ENCODE peak calls at places on chromosome 1, in five cellular contexts. One of them, this sample, is unnamed. For H3K9me3, the result is how much of the 10 kb centered on the place peaks cover.

GRCh38 chr1:244171241-244171985 is 120.3 kb downstream of the ZBTB18 start:
- DNase-seq in stomach: no peak
- DNase-seq in upper lobe of right lung: no peak
- DNase-seq in GM23248: peak
- DNase-seq in neural progenitor cell: no peak
- DNase-seq in this sample: no peak

GRCh38 chr1:109617291-109617801 is 2.1 kb downstream of the GNAT2 start:
- DNase-seq in stomach: no peak
- DNase-seq in upper lobe of right lung: no peak
- DNase-seq in GM23248: peak
- DNase-seq in neural progenitor cell: peak
- DNase-seq in this sample: no peak

GRCh38 chr1:37599940-37600339 is 4.2 kb upstream of the GNL2 start:
- DNase-seq in stomach: no peak
- DNase-seq in upper lobe of right lung: no peak
- DNase-seq in GM23248: no peak
- DNase-seq in neural progenitor cell: no peak
- DNase-seq in this sample: no peak

GRCh38 chr1:232751393-232752140 is 53.6 kb upstream of the MAP10 start:
- DNase-seq in stomach: no peak
- DNase-seq in upper lobe of right lung: no peak
- DNase-seq in GM23248: no peak
- DNase-seq in neural progenitor cell: no peak
- DNase-seq in this sample: no peak

GRCh38 chr1:171103862-171104261 is 13.2 kb downstream of the FMO3 start:
- DNase-seq in stomach: no peak
- DNase-seq in upper lobe of right lung: no peak
- DNase-seq in GM23248: no peak
- DNase-seq in neural progenitor cell: no peak
- DNase-seq in this sample: no peak

GRCh38 chr1:179038528-179039281 is 13.0 kb downstream of the FAM20B start:
- DNase-seq in stomach: no peak
- DNase-seq in upper lobe of right lung: no peak
- DNase-seq in GM23248: peak
- DNase-seq in neural progenitor cell: no peak
- DNase-seq in this sample: no peak

GRCh38 chr1:70041317-70042045 is 163.9 kb downstream of the LRRC40 start:
- DNase-seq in stomach: no peak
- DNase-seq in upper lobe of right lung: no peak
- DNase-seq in GM23248: no peak
- DNase-seq in neural progenitor cell: no peak
- DNase-seq in this sample: no peak

GRCh38 chr1:39398278-39399010 is 93.0 kb upstream of the BMP8A start:
- DNase-seq in stomach: peak
- DNase-seq in upper lobe of right lung: peak
- DNase-seq in GM23248: peak
- DNase-seq in neural progenitor cell: peak
- DNase-seq in this sample: peak

GRCh38 chr1:100456880-100457279 is 81.1 kb upstream of the GPR88 start:
- DNase-seq in stomach: no peak
- DNase-seq in upper lobe of right lung: no peak
- DNase-seq in GM23248: peak
- DNase-seq in neural progenitor cell: no peak
- DNase-seq in this sample: no peak

GRCh38 chr1:109895720-109896504 is 14.7 kb upstream of the CSF1 start:
- DNase-seq in stomach: no peak
- DNase-seq in upper lobe of right lung: no peak
- DNase-seq in GM23248: peak
- DNase-seq in neural progenitor cell: no peak
- DNase-seq in this sample: no peak

GRCh38 chr1:28973850-28974841 is 59.8 kb downstream of the EPB41 start:
- DNase-seq in stomach: no peak
- DNase-seq in upper lobe of right lung: no peak
- DNase-seq in GM23248: peak
- DNase-seq in neural progenitor cell: no peak
- DNase-seq in this sample: no peak

GRCh38 chr1:29254346-29254745 is 18.0 kb downstream of the PTPRU start:
- DNase-seq in stomach: no peak
- DNase-seq in upper lobe of right lung: no peak
- DNase-seq in GM23248: peak
- DNase-seq in neural progenitor cell: no peak
- DNase-seq in this sample: no peak

GRCh38 chr1:52032124-52032784 is 1.4 kb downstream of the KTI12 start:
- DNase-seq in stomach: no peak
- DNase-seq in upper lobe of right lung: no peak
- DNase-seq in GM23248: no peak
- DNase-seq in neural progenitor cell: no peak
- DNase-seq in this sample: no peak

GRCh38 chr1:226033599-226034390 is 28.7 kb upstream of the H3-3A start:
- DNase-seq in stomach: no peak
- DNase-seq in upper lobe of right lung: no peak
- DNase-seq in GM23248: no peak
- DNase-seq in neural progenitor cell: no peak
- DNase-seq in this sample: no peak

GRCh38 chr1:87024936-87025537 is 110.6 kb downstream of the HS2ST1 start:
- DNase-seq in stomach: no peak
- DNase-seq in upper lobe of right lung: no peak
- DNase-seq in GM23248: peak
- DNase-seq in neural progenitor cell: peak
- DNase-seq in this sample: no peak

GRCh38 chr1:225481738-225482137 is 53.9 kb upstream of the LBR start:
- DNase-seq in stomach: no peak
- DNase-seq in upper lobe of right lung: no peak
- DNase-seq in GM23248: peak
- DNase-seq in neural progenitor cell: no peak
- DNase-seq in this sample: no peak

GRCh38 chr1:100622037-100622436 is 84.1 kb downstream of the GPR88 start:
- DNase-seq in stomach: no peak
- DNase-seq in upper lobe of right lung: no peak
- DNase-seq in GM23248: peak
- DNase-seq in neural progenitor cell: peak
- DNase-seq in this sample: no peak

GRCh38 chr1:59204001-59204400 is 92.9 kb upstream of the FGGY start:
- DNase-seq in stomach: peak
- DNase-seq in upper lobe of right lung: no peak
- DNase-seq in GM23248: no peak
- DNase-seq in neural progenitor cell: no peak
- DNase-seq in this sample: peak

GRCh38 chr1:85091647-85092295 is 43.5 kb upstream of the MCOLN3 start:
- DNase-seq in stomach: no peak
- DNase-seq in upper lobe of right lung: no peak
- DNase-seq in GM23248: peak
- DNase-seq in neural progenitor cell: no peak
- DNase-seq in this sample: no peak

GRCh38 chr1:96763514-96763913 is 41.9 kb downstream of the PTBP2 start:
- DNase-seq in stomach: no peak
- DNase-seq in upper lobe of right lung: no peak
- DNase-seq in GM23248: no peak
- DNase-seq in neural progenitor cell: no peak
- DNase-seq in this sample: no peak

GRCh38 chr1:220012259-220012658 is 34.0 kb downstream of the EPRS1 start:
- DNase-seq in stomach: no peak
- DNase-seq in upper lobe of right lung: no peak
- DNase-seq in GM23248: peak
- DNase-seq in neural progenitor cell: no peak
- DNase-seq in this sample: no peak

GRCh38 chr1:40421694-40422384 is 28.4 kb upstream of the ZFP69B start:
- DNase-seq in stomach: peak
- DNase-seq in upper lobe of right lung: no peak
- DNase-seq in GM23248: no peak
- DNase-seq in neural progenitor cell: no peak
- DNase-seq in this sample: no peak

GRCh38 chr1:903721-904270 is 19.9 kb upstream of the SAMD11 start:
- DNase-seq in stomach: peak
- DNase-seq in upper lobe of right lung: peak
- DNase-seq in GM23248: no peak
- DNase-seq in neural progenitor cell: peak
- DNase-seq in this sample: no peak

GRCh38 chr1:109299087-109299983 is 7.5 kb downstream of the MYBPHL start:
- DNase-seq in stomach: no peak
- DNase-seq in upper lobe of right lung: no peak
- DNase-seq in GM23248: peak
- DNase-seq in neural progenitor cell: no peak
- DNase-seq in this sample: peak

GRCh38 chr1:235763962-235764361 is 102.7 kb downstream of the LYST start:
- DNase-seq in stomach: no peak
- DNase-seq in upper lobe of right lung: no peak
- DNase-seq in GM23248: no peak
- DNase-seq in neural progenitor cell: no peak
- DNase-seq in this sample: no peak
- H3K4me3 ChIP-seq in stomach: no peak
- H3K4me3 ChIP-seq in upper lobe of right lung: no peak
- H3K4me3 ChIP-seq in GM23248: no peak
- H3K4me3 ChIP-seq in neural progenitor cell: no peak
- H3K4me3 ChIP-seq in this sample: no peak

GRCh38 chr1:247047702-247048101 is 30.9 kb downstream of the ZNF670 start:
- DNase-seq in stomach: no peak
- DNase-seq in upper lobe of right lung: no peak
- DNase-seq in GM23248: no peak
- DNase-seq in neural progenitor cell: no peak
- DNase-seq in this sample: no peak

GRCh38 chr1:247037483-247038320 is 29.8 kb upstream of the ZNF695 start:
- DNase-seq in stomach: no peak
- DNase-seq in upper lobe of right lung: no peak
- DNase-seq in GM23248: no peak
- DNase-seq in neural progenitor cell: no peak
- DNase-seq in this sample: no peak

GRCh38 chr1:247047260-247047659 is 31.4 kb downstream of the ZNF670 start:
- DNase-seq in stomach: no peak
- DNase-seq in upper lobe of right lung: no peak
- DNase-seq in GM23248: no peak
- DNase-seq in neural progenitor cell: no peak
- DNase-seq in this sample: no peak

DNA sequence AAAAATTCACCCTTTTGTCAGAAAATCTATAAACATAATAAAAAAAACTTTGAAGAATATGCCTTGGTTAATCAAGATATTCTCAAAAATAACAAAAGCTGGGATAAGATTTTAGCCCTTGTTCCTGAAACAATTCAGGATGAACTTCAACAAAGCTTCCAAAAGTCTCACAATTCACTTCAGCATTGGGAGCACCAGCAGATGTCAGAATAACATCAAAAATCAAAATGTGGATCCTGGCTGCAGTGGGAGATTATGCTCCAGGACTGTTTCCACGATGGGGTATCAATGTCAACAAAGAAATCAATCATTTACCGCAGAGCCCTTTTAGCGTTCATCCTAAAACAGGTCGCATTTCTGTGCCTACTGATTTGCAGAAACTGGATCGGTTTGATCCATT is 35.2 kb downstream of the ZNF670 start:
- DNase-seq in stomach: no peak
- DNase-seq in upper lobe of right lung: no peak
- DNase-seq in GM23248: no peak
- DNase-seq in neural progenitor cell: no peak
- DNase-seq in this sample: no peak
- H3K9me3 ChIP-seq in stomach: half or more
- H3K9me3 ChIP-seq in upper lobe of right lung: under half
- H3K9me3 ChIP-seq in GM23248: under half
- H3K9me3 ChIP-seq in neural progenitor cell: half or more
- H3K9me3 ChIP-seq in this sample: under half

DNA sequence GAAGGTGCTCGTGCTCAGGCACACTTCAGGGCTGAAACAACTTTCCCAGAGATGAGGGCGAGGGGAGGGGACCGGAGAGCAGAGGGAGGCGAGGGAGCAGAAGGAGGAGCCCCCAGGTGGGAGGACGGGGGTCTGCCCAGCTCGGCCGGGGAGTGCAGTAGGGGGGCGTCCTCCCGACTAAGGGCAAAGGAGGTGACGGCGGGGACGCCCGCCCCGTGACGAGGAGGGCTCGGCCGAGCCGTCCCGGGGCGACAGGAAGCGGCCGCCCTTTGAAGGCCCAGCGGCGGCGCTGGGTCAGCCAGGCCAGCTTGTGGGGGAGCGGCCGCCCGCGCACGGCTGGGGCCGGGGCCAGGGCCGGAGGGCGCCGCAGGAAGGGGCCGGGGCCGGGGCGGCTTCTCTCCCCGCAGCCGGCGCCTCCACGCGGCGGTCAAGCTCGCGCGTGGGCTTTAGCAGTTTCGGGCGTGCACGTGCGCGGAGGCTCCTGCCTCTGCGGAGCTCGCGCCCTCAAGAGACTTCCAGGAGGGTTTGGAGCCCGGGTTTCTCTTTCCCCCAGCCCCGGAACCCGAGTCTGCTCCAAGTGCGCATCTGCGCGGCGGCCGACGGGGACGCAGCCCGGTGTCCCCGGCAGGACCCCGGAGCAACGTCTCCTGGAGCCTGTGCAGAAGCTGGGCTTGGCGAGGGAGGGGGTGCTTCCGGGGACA is 100.8 kb upstream of the SLC45A1 start:
- DNase-seq in stomach: peak
- DNase-seq in upper lobe of right lung: peak
- DNase-seq in GM23248: peak
- DNase-seq in neural progenitor cell: peak
- DNase-seq in this sample: peak
- H3K4me3 ChIP-seq in stomach: peak
- H3K4me3 ChIP-seq in upper lobe of right lung: peak
- H3K4me3 ChIP-seq in GM23248: peak
- H3K4me3 ChIP-seq in neural progenitor cell: peak
- H3K4me3 ChIP-seq in this sample: no peak

GRCh38 chr1:83836543-83836942 is 162.4 kb downstream of the TTLL7 start:
- DNase-seq in stomach: no peak
- DNase-seq in upper lobe of right lung: no peak
- DNase-seq in GM23248: no peak
- DNase-seq in neural progenitor cell: no peak
- DNase-seq in this sample: no peak

GRCh38 chr1:83838573-83838972 is 160.4 kb downstream of the TTLL7 start:
- DNase-seq in stomach: no peak
- DNase-seq in upper lobe of right lung: no peak
- DNase-seq in GM23248: no peak
- DNase-seq in neural progenitor cell: peak
- DNase-seq in this sample: no peak

GRCh38 chr1:83839566-83840173 is 159.3 kb downstream of the TTLL7 start:
- DNase-seq in stomach: no peak
- DNase-seq in upper lobe of right lung: no peak
- DNase-seq in GM23248: peak
- DNase-seq in neural progenitor cell: no peak
- DNase-seq in this sample: no peak

GRCh38 chr1:83832194-83832593 is 166.7 kb downstream of the TTLL7 start:
- DNase-seq in stomach: no peak
- DNase-seq in upper lobe of right lung: no peak
- DNase-seq in GM23248: no peak
- DNase-seq in neural progenitor cell: no peak
- DNase-seq in this sample: no peak

DNA sequence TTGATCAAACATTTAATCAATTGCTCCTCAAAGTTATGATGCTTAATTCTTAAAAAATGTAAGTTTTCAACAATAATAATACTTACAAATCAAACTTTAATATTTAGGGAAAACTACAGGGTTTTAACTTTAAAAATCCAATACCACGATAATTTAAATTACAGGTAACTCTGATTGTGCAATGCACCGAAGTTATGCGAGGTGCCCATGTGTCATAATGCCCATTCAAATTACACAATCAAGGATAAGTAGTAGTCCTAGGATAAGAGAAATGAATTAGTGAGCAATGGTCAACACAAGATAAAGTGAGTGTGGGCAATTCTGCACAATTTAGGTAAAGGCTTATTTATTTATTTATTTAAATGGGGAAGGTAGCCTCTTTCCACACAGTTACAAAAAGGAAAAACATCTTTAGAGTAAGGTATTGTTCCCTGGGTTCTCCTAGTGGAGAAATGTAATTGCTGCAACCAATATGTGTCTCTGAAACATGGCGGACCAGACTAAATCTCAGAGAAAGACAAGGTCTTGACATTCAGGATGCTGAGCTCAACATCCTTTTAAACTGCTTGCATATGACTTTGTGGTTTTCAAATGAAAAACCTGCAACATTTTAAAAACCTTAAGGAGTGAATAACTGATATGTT is 164.2 kb downstream of the TTLL7 start:
- DNase-seq in stomach: no peak
- DNase-seq in upper lobe of right lung: no peak
- DNase-seq in GM23248: no peak
- DNase-seq in neural progenitor cell: no peak
- DNase-seq in this sample: no peak
- H3K9me3 ChIP-seq in stomach: under half
- H3K9me3 ChIP-seq in upper lobe of right lung: under half
- H3K9me3 ChIP-seq in GM23248: under half
- H3K9me3 ChIP-seq in neural progenitor cell: under half
- H3K9me3 ChIP-seq in this sample: under half

This sample was measured in thyroid gland.